ENCODE peak calls at places on chromosome 13, in ten cellular contexts. L is stimulated activated CD4-positive, alpha-beta T cell treated with anti-CD3 and anti-CD28 coated beads, TNF-alpha, amount 100 ng/mL, for 1 hour; S is naive thymus-derived CD8-positive, alpha-beta T cell; V is caudate nucleus; O is heart right ventricle; D is activated T-cell treated with anti-CD3 and anti-CD28 coated beads, Interleukin-2, amount 50 U/mL, for 72 hours; Q is iris pigment epithelial cell; E is NCI-H2171 treated with DMSO at 0.1 percent for 48 hours; Z is neuronal stem cell; F is HEK293T. K is an unnamed sample.

GRCh38 chr13:82565191-82565590 is 1317.1 kb downstream of the SLITRK1 start:
- DNase-seq in L (no peak), S (no peak), V (no peak), O (no peak), D (no peak), Q (no peak), E (no peak), Z (no peak), F (no peak), K (no peak)

GRCh38 chr13:33931397-33931987 is 113.5 kb downstream of the RFC3 start:
- DNase-seq in L (no peak), S (peak; percentile 2), V (no peak), O (no peak), D (no peak), Q (peak; percentile 52), E (peak; percentile 11), Z (peak; percentile 39), F (peak; percentile 40), K (no peak)

GRCh38 chr13:22074403-22074802 is 403.5 kb downstream of the FGF9 start:
- DNase-seq in L (no peak), S (no peak), V (no peak), O (no peak), D (peak; percentile 43), Q (no peak), E (no peak), Z (no peak), F (no peak), K (no peak)

GRCh38 chr13:51269039-51269438 is 46.8 kb downstream of the FAM124A start:
- DNase-seq in L (no peak), S (no peak), V (no peak), O (no peak), D (no peak), Q (peak; percentile 87), E (no peak), Z (no peak), F (no peak), K (no peak)

GRCh38 chr13:33578786-33579185 is 239.2 kb upstream of the RFC3 start:
- DNase-seq in L (no peak), S (no peak), V (no peak), O (no peak), D (no peak), Q (no peak), E (no peak), Z (no peak), F (no peak), K (no peak)

GRCh38 chr13:84393981-84394625 is 511.8 kb upstream of the SLITRK1 start:
- DNase-seq in L (no peak), S (no peak), V (no peak), O (no peak), D (no peak), Q (no peak), E (no peak), Z (no peak), F (no peak), K (no peak)

GRCh38 chr13:110446570-110446880 is 115.0 kb downstream of the RAB20 start:
- DNase-seq in L (no peak), S (no peak), V (no peak), O (no peak), D (no peak), Q (no peak), E (no peak), Z (no peak), F (no peak), K (no peak)

GRCh38 chr13:113537909-113538688 is 46.5 kb upstream of the TFDP1 start:
- DNase-seq in L (no peak), S (no peak), V (no peak), O (no peak), D (no peak), Q (no peak), E (no peak), Z (no peak), F (no peak), K (no peak)

GRCh38 chr13:33797622-33798021 is 20.3 kb upstream of the RFC3 start:
- DNase-seq in L (no peak), S (no peak), V (no peak), O (no peak), D (no peak), Q (peak; percentile 41), E (no peak), Z (no peak), F (no peak), K (no peak)

K was measured in immature natural killer cell.